ENCODE peak calls at places on chromosome 22, in five cellular contexts. Q is EH; A is naive thymus-derived CD8-positive, alpha-beta T cell; B is GM23338; J is hepatic stellate cell. S is an unnamed sample.

GRCh38 chr22:30890689-30891442 is 77.7 kb downstream of the MORC2 start:
- DNase-seq in B (peak), Q (peak), J (peak), A (no peak), S (no peak)

GRCh38 chr22:36644333-36644757 is 59.2 kb downstream of the CACNG2 start:
- DNase-seq in A (no peak), J (peak), Q (peak), B (peak), S (no peak)

GRCh38 chr22:27667121-27667843 is 134.3 kb downstream of the MN1 start:
- DNase-seq in B (peak), Q (no peak), A (no peak), J (no peak), S (no peak)

GRCh38 chr22:50185384-50186087 is at the start of gene TRABD:
- DNase-seq in B (peak), J (peak), A (peak), Q (peak), S (peak)

GRCh38 chr22:28072066-28072465 is 153.0 kb upstream of the PITPNB start:
- DNase-seq in A (no peak), Q (peak), B (no peak), J (no peak), S (no peak)

GRCh38 chr22:37675930-37676571 is 615 bp downstream of the LGALS1 start:
- DNase-seq in A (no peak), Q (peak), J (no peak), B (peak), S (no peak)

GRCh38 chr22:24289781-24290181 is 19.1 kb downstream of the SPECC1L start:
- DNase-seq in Q (peak), B (no peak), J (no peak), A (no peak), S (no peak)

GRCh38 chr22:37190262-37190780 is 2.3 kb upstream of the C1QTNF6 start:
- DNase-seq in B (no peak), J (no peak), Q (peak), A (no peak), S (no peak)

GRCh38 chr22:38490475-38490874 is 15.6 kb downstream of the DDX17 start:
- DNase-seq in Q (no peak), B (no peak), A (no peak), J (no peak), S (no peak)

GRCh38 chr22:17258015-17258827 is 39.0 kb upstream of the ADA2 start:
- DNase-seq in Q (no peak), J (no peak), A (peak), B (peak), S (no peak)

GRCh38 chr22:37330200-37331033 is 48.1 kb downstream of the CYTH4 start:
- DNase-seq in J (peak), Q (peak), A (no peak), B (peak), S (peak)

GRCh38 chr22:46754110-46754799 is 8.2 kb upstream of the TBC1D22A start:
- DNase-seq in Q (peak), J (peak), A (no peak), B (no peak), S (no peak)

GRCh38 chr22:25509391-25509791 is 55.1 kb upstream of the GRK3 start:
- DNase-seq in B (no peak), A (no peak), Q (no peak), J (no peak), S (no peak)